ENCODE peak calls at places on chromosomes 7 and 10, in eight cellular contexts. B, W, Y, M, T, U, R and E are unnamed samples.

GRCh38 chr10:114208351-114208750 is 29.2 kb downstream of the TDRD1 start:
- DNase-seq in B (no peak), M (peak), W (no peak), T (no peak), R (peak), U (no peak), Y (no peak), E (peak)

GRCh38 chr10:95513941-95514392 is 47.2 kb downstream of the SORBS1 start:
- DNase-seq in R (no peak), B (no peak), U (peak), M (peak), W (peak), T (peak), Y (no peak), E (no peak)

GRCh38 chr7:38465946-38466345 is 165.2 kb downstream of the AMPH start:
- DNase-seq in U (no peak), Y (no peak), T (no peak), M (no peak), W (peak), B (no peak), R (no peak), E (no peak)

GRCh38 chr10:42827201-42827600 is 44.6 kb downstream of the BMS1 start:
- DNase-seq in R (peak), B (no peak), W (no peak), U (no peak), T (no peak), Y (peak), M (no peak), E (peak)

GRCh38 chr7:158109364-158110033 is 478.1 kb downstream of the PTPRN2 start:
- DNase-seq in B (no peak), W (no peak), U (no peak), M (no peak), T (no peak), R (no peak), Y (no peak), E (no peak)

GRCh38 chr7:155969192-155969929 is 157.1 kb upstream of the SHH start:
- DNase-seq in R (no peak), Y (no peak), W (no peak), T (no peak), B (no peak), U (no peak), M (no peak), E (no peak)

GRCh38 chr10:116038259-116038658 is 234.7 kb downstream of the GFRA1 start:
- DNase-seq in Y (no peak), M (peak), B (no peak), R (no peak), U (peak), W (peak), T (peak), E (no peak)

GRCh38 chr10:24353319-24353718 is 144.4 kb downstream of the KIAA1217 start:
- DNase-seq in M (no peak), Y (no peak), R (no peak), W (no peak), U (no peak), T (no peak), B (no peak), E (no peak)

GRCh38 chr7:25249772-25250171 is 21.5 kb upstream of the NPVF start:
- DNase-seq in T (no peak), U (no peak), Y (no peak), B (no peak), R (no peak), W (no peak), M (no peak), E (no peak)

GRCh38 chr7:120332433-120332832 is 59.5 kb downstream of the KCND2 start:
- DNase-seq in M (no peak), B (no peak), W (no peak), U (no peak), R (no peak), T (no peak), Y (no peak), E (no peak)

GRCh38 chr7:4675771-4676373 is 6.2 kb upstream of the FOXK1 start:
- DNase-seq in M (no peak), Y (no peak), U (no peak), W (no peak), T (no peak), R (no peak), B (no peak), E (no peak)

GRCh38 chr7:139798221-139798620 is 20.4 kb upstream of the HIPK2 start:
- DNase-seq in U (no peak), Y (no peak), R (no peak), B (peak), T (no peak), W (no peak), M (no peak), E (peak)